ENCODE peak calls at places on chromosomes 4 and X, in ten cellular contexts. G, C, B, K, M, V, E, U, H and F are unnamed samples.

GRCh38 chrX:17403231-17403691 is 28.3 kb downstream of the NHS start:
- DNase-seq in G (no peak), C (no peak), B (no peak), K (no peak), M (no peak), V (no peak), E (no peak), U (no peak), H (no peak), F (no peak)

GRCh38 chr4:114019276-114019971 is 40.0 kb upstream of the ARSJ start:
- DNase-seq in G (no peak), C (no peak), B (no peak), K (no peak), M (no peak), V (no peak), E (no peak), U (no peak), H (no peak), F (no peak)

GRCh38 chr4:3780347-3781171 is 14.4 kb downstream of the ADRA2C start:
- DNase-seq in G (no peak), C (no peak), B (no peak), K (no peak), M (no peak), V (no peak), E (no peak), U (no peak), H (no peak), F (no peak)

GRCh38 chrX:126342859-126343258 is 176.8 kb upstream of the DCAF12L2 start:
- DNase-seq in G (no peak), C (no peak), B (peak; percentile 3), K (no peak), M (no peak), V (no peak), E (no peak), U (no peak), H (no peak), F (no peak)

GRCh38 chr4:122783301-122784215 is 43.1 kb upstream of the FGF2 start:
- DNase-seq in G (peak; percentile 85), C (no peak), B (no peak), K (no peak), M (no peak), V (peak; percentile 76), E (no peak), U (no peak), H (no peak), F (peak; percentile 60)

GRCh38 chrX:129773649-129774458 is 5.9 kb upstream of the SASH3 start:
- DNase-seq in G (no peak), C (no peak), B (no peak), K (no peak), M (no peak), V (no peak), E (no peak), U (no peak), H (no peak), F (no peak)

GRCh38 chr4:158172558-158173258 is at the start of gene GASK1B:
- DNase-seq in G (no peak), C (no peak), B (no peak), K (no peak), M (peak; percentile 39), V (no peak), E (no peak), U (no peak), H (no peak), F (peak; percentile 18)

GRCh38 chr4:16818005-16818404 is 80.4 kb downstream of the LDB2 start:
- DNase-seq in G (no peak), C (no peak), B (no peak), K (no peak), M (no peak), V (no peak), E (no peak), U (no peak), H (no peak), F (no peak)

GRCh38 chr4:135267148-135267878 is 1065.7 kb upstream of the PABPC4L start:
- DNase-seq in G (no peak), C (no peak), B (no peak), K (no peak), M (no peak), V (no peak), E (no peak), U (no peak), H (no peak), F (no peak)

GRCh38 chrX:107978707-107979307 is 3.4 kb downstream of the TEX13B start:
- DNase-seq in G (no peak), C (no peak), B (no peak), K (no peak), M (no peak), V (no peak), E (no peak), U (no peak), H (no peak), F (peak; percentile 1)

GRCh38 chr4:58061967-58062366 is 951.8 kb upstream of the IGFBP7 start:
- DNase-seq in G (no peak), C (no peak), B (no peak), K (no peak), M (no peak), V (no peak), E (no peak), U (no peak), H (no peak), F (no peak)

GRCh38 chrX:142068365-142068764 is 136.7 kb downstream of the MAGEC2 start:
- DNase-seq in G (no peak), C (no peak), B (no peak), K (no peak), M (no peak), V (no peak), E (no peak), U (no peak), H (no peak), F (no peak)

GRCh38 chr4:7827566-7827965 is 112.1 kb downstream of the AFAP1 start:
- DNase-seq in G (no peak), C (no peak), B (no peak), K (no peak), M (no peak), V (no peak), E (no peak), U (no peak), H (no peak), F (no peak)

GRCh38 chr4:118967393-118967792 is 78.7 kb downstream of the SYNPO2 start:
- DNase-seq in G (no peak), C (no peak), B (no peak), K (no peak), M (no peak), V (no peak), E (no peak), U (no peak), H (no peak), F (no peak)

GRCh38 chrX:63686878-63687714 is 97.9 kb downstream of the ARHGEF9 start:
- DNase-seq in G (peak; percentile 4), C (no peak), B (peak; percentile 14), K (peak; percentile 0), M (peak; percentile 24), V (no peak), E (no peak), U (peak; percentile 17), H (peak; percentile 6), F (peak; percentile 4)

GRCh38 chr4:107258359-107258758 is 222.2 kb upstream of the DKK2 start:
- DNase-seq in G (no peak), C (no peak), B (no peak), K (no peak), M (no peak), V (no peak), E (no peak), U (no peak), H (no peak), F (peak; percentile 23)

GRCh38 chr4:150581206-150581605 is 745 bp upstream of the MAB21L2 start:
- DNase-seq in G (no peak), C (no peak), B (no peak), K (no peak), M (no peak), V (no peak), E (no peak), U (no peak), H (no peak), F (no peak)

GRCh38 chr4:35525192-35525978 is 718.9 kb downstream of the ARAP2 start:
- DNase-seq in G (no peak), C (no peak), B (no peak), K (no peak), M (no peak), V (no peak), E (no peak), U (no peak), H (no peak), F (no peak)

GRCh38 chrX:108309144-108309543 is 129.1 kb downstream of the COL4A6 start:
- DNase-seq in G (no peak), C (no peak), B (no peak), K (no peak), M (no peak), V (no peak), E (no peak), U (no peak), H (no peak), F (peak; percentile 45)

GRCh38 chr4:123661080-123661737 is 264.6 kb downstream of the SPRY1 start:
- DNase-seq in G (no peak), C (no peak), B (peak; percentile 14), K (no peak), M (no peak), V (no peak), E (no peak), U (no peak), H (no peak), F (no peak)

GRCh38 chrX:69031971-69032391 is 133.3 kb downstream of the PJA1 start:
- DNase-seq in G (no peak), C (peak; percentile 32), B (no peak), K (no peak), M (no peak), V (no peak), E (no peak), U (no peak), H (no peak), F (no peak)